ENCODE peak calls at places on chromosomes 4 and X, in seven cellular contexts. I is IMR-90, Z is neural progenitor cell, V is choroid plexus epithelial cell, M is endodermal cell, B is GM12865, S is AG09309. W is an unnamed sample.

GRCh38 chr4:81635747-81636146 is 164.0 kb upstream of the RASGEF1B start:
- DNase-seq in I (no peak), Z (no peak), V (peak), M (no peak), B (peak), S (no peak), W (no peak)

GRCh38 chr4:65670331-65671031 is at the start of gene EPHA5:
- DNase-seq in I (peak), Z (peak), V (peak), M (peak), B (no peak), S (peak), W (peak)

GRCh38 chrX:37873220-37873619 is 25.8 kb upstream of the DYNLT3 start:
- DNase-seq in I (no peak), Z (no peak), V (no peak), M (no peak), B (no peak), S (no peak), W (no peak)

GRCh38 chr4:77310931-77311330 is 153.9 kb downstream of the CCNG2 start:
- DNase-seq in I (no peak), Z (no peak), V (no peak), M (no peak), B (no peak), S (no peak), W (no peak)

GRCh38 chr4:31100551-31100950 is 380.4 kb downstream of the PCDH7 start:
- DNase-seq in I (peak), Z (no peak), V (peak), M (no peak), B (no peak), S (no peak), W (peak)

GRCh38 chrX:54866606-54867005 is 54.0 kb upstream of the TRO start:
- DNase-seq in I (no peak), Z (no peak), V (no peak), M (no peak), B (no peak), S (no peak), W (no peak)

GRCh38 chr4:36064147-36064546 is 180.2 kb downstream of the ARAP2 start:
- DNase-seq in I (no peak), Z (no peak), V (peak), M (peak), B (no peak), S (no peak), W (no peak)

GRCh38 chr4:89739589-89739988 is 97.4 kb downstream of the SNCA start:
- DNase-seq in I (no peak), Z (no peak), V (no peak), M (no peak), B (no peak), S (no peak), W (no peak)

GRCh38 chr4:1737666-1738065 is 16.3 kb downstream of the TACC3 start:
- DNase-seq in I (no peak), Z (no peak), V (no peak), M (no peak), B (no peak), S (no peak), W (no peak)

GRCh38 chr4:52483186-52483585 is 175.9 kb downstream of the USP46 start:
- DNase-seq in I (no peak), Z (no peak), V (no peak), M (no peak), B (no peak), S (no peak), W (no peak)

GRCh38 chr4:33924239-33924638 is 2320.1 kb downstream of the ARAP2 start:
- DNase-seq in I (peak), Z (peak), V (peak), M (peak), B (no peak), S (peak), W (peak)

GRCh38 chrX:155434906-155435743 is 23.3 kb downstream of the F8A3 start:
- DNase-seq in I (no peak), Z (no peak), V (no peak), M (no peak), B (no peak), S (no peak), W (no peak)

GRCh38 chrX:154599531-154599930 is 14.6 kb downstream of the CTAG1A start:
- DNase-seq in I (no peak), Z (no peak), V (no peak), M (no peak), B (no peak), S (no peak), W (no peak)

GRCh38 chr4:16665942-16666586 is 232.4 kb downstream of the LDB2 start:
- DNase-seq in I (no peak), Z (no peak), V (no peak), M (no peak), B (no peak), S (no peak), W (no peak)

GRCh38 chr4:7962609-7963508 is 23.2 kb upstream of the AFAP1 start:
- DNase-seq in I (no peak), Z (no peak), V (no peak), M (no peak), B (no peak), S (no peak), W (no peak)

GRCh38 chr4:168409089-168409801 is 71.0 kb downstream of the DDX60L start:
- DNase-seq in I (peak), Z (no peak), V (peak), M (no peak), B (no peak), S (peak), W (peak)

GRCh38 chr4:15001248-15001824 is 945 bp upstream of the CPEB2 start:
- DNase-seq in I (peak), Z (peak), V (peak), M (peak), B (peak), S (peak), W (peak)

GRCh38 chr4:139556735-139557505 is 901 bp upstream of the SETD7 start:
- DNase-seq in I (no peak), Z (peak), V (no peak), M (peak), B (peak), S (no peak), W (no peak)

GRCh38 chr4:128955751-128956150 is 137.6 kb downstream of the SCLT1 start:
- DNase-seq in I (no peak), Z (no peak), V (no peak), M (no peak), B (no peak), S (no peak), W (no peak)

GRCh38 chrX:53073115-53073581 is 9.0 kb upstream of the TSPYL2 start:
- DNase-seq in I (no peak), Z (peak), V (no peak), M (peak), B (no peak), S (no peak), W (no peak)

GRCh38 chrX:118666521-118666920 is 60.9 kb upstream of the IL13RA1 start:
- DNase-seq in I (peak), Z (no peak), V (peak), M (no peak), B (no peak), S (no peak), W (peak)

GRCh38 chrX:136954930-136955329 is 74.4 kb upstream of the RBMX start:
- DNase-seq in I (peak), Z (peak), V (peak), M (no peak), B (peak), S (peak), W (peak)

GRCh38 chr4:120443111-120443510 is 376.5 kb upstream of the MAD2L1 start:
- DNase-seq in I (no peak), Z (no peak), V (peak), M (no peak), B (no peak), S (no peak), W (peak)

GRCh38 chr4:80948161-80948560 is 82.3 kb upstream of the BMP3 start:
- DNase-seq in I (no peak), Z (no peak), V (no peak), M (no peak), B (no peak), S (peak), W (no peak)

GRCh38 chr4:52407545-52407944 is 251.6 kb downstream of the USP46 start:
- DNase-seq in I (no peak), Z (no peak), V (peak), M (peak), B (no peak), S (no peak), W (no peak)

GRCh38 chr4:183467246-183467645 is 22.8 kb downstream of the CDKN2AIP start:
- DNase-seq in I (no peak), Z (no peak), V (no peak), M (no peak), B (no peak), S (no peak), W (no peak)

GRCh38 chrX:65745992-65746391 is 78.5 kb downstream of the MSN start:
- DNase-seq in I (no peak), Z (no peak), V (peak), M (peak), B (no peak), S (no peak), W (peak)

GRCh38 chrX:108359811-108360602 is 78.2 kb downstream of the COL4A6 start:
- DNase-seq in I (peak), Z (no peak), V (peak), M (no peak), B (no peak), S (no peak), W (peak)

GRCh38 chrX:68894513-68895338 is 65.9 kb downstream of the EFNB1 start:
- DNase-seq in I (peak), Z (peak), V (peak), M (peak), B (no peak), S (no peak), W (peak)

GRCh38 chr4:34972189-34972588 is 1272.1 kb downstream of the ARAP2 start:
- DNase-seq in I (no peak), Z (no peak), V (no peak), M (no peak), B (no peak), S (no peak), W (no peak)

GRCh38 chr4:6795821-6796220 is 13.3 kb downstream of the KIAA0232 start:
- DNase-seq in I (no peak), Z (no peak), V (no peak), M (no peak), B (no peak), S (no peak), W (no peak)

GRCh38 chr4:1794809-1795303 is 1.8 kb downstream of the FGFR3 start:
- DNase-seq in I (no peak), Z (peak), V (no peak), M (no peak), B (no peak), S (no peak), W (no peak)

GRCh38 chr4:13920901-13921300 is 293.4 kb upstream of the BOD1L1 start:
- DNase-seq in I (peak), Z (no peak), V (peak), M (peak), B (no peak), S (peak), W (peak)

DNA sequence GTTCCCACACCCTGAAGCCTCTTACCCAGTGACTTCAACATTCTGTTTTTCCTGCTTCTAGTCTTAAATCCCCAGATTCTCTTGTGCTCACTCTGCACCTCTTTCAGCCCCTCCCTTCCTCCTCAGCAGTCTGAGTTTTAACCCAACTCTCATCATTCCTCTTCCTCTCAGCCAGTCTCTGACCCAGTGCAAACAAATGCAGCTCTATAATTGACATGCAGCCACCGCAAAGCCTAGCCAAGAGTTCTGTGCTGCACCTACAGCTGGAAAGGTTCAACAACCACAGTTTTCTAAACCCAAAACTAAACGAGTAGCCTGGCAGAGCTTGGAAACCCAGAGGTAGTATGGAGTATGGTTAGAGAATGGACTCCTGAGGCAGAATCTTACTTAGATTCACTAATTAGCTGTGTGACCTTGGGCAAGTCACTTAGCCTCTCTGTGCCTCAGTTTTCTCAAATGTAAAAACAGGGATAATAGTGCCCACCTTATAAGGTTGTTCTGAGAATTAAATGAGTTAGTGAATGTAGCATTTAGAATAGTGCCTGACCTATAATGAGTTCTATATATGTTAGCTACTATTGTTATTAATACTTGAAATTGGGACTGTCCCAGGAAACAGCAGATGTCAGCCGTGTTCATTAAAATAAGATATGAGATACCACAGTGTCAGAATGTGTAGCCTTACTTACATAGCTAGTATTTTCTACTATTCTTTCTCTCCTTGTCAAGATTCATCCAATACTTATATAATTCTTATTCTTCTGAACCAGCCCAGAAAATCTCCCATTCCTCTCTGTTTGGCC is 3.5 kb downstream of the TMEM154 start:
- DNase-seq in I (no peak), Z (no peak), V (no peak), M (no peak), B (peak), S (no peak), W (no peak)
- H3K4me3 ChIP-seq in I (no peak), Z (no peak), V (no peak), M (no peak), B (no peak), S (no peak), W (no peak)

DNA sequence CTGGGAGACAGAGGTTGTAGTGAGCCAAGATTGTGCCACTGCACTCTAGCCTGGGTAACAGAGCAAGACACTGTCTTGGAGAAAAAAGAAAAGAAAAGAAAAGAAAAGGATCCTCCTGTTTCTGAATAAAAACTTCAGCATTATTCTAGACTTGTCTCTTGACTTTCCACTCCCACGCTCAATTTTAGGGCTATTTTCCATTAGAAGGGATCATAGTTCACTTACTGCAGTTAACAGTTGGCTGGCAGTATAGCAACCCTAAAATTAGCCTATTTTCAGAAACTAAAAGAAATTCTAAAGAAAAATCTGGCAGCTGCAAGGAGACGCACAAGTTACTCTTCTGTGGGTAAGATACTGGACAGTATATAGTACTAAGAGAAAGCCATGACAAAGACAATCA is 28.1 kb downstream of the THOC2 start:
- DNase-seq in I (no peak), Z (no peak), V (no peak), M (no peak), B (no peak), S (no peak), W (no peak)
- TF ChIP-seq CTCF in I (no peak), Z (no peak), V (no peak), M (no peak), B (no peak), S (no peak), W (no peak)

DNA sequence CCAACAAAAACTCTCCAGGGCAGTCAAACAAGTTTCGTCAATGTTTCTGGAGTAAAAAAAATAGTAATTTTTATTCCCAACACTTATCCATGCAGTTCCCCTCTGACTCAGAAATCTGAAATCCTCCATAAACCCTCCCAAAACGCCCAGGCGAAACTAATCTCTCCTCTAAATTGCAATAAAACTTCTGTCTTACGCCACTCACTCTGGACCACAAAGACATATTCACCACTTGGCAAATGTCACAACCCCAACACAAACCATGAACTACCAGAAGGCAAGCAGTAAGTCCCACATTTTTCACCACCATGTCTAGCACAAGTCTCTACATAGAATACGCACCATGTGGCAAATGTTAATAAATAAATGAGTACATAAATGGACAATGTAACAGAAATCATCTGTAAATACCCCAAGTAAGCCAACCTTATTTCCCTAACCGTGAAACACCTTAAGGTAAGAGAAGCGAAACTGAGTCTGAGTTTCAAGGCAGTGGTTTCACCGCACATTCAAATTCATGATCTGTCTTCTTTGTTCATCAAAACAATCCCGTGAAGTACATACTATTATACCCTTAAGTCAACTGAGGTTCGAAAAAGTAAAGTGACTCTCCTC is 1.6 kb downstream of the PAPSS1 start:
- DNase-seq in I (no peak), Z (no peak), V (no peak), M (no peak), B (peak), S (peak), W (no peak)
- H3K4me3 ChIP-seq in I (peak), Z (peak), V (peak), M (peak), B (peak), S (peak), W (peak)

GRCh38 chr4:73257995-73258667 is 467 bp downstream of the ANKRD17 start:
- DNase-seq in I (peak), Z (no peak), V (peak), M (no peak), B (peak), S (no peak), W (peak)
- TF ChIP-seq CTCF in I (peak), Z (peak), V (no peak), M (peak), B (peak), S (peak), W (no peak)

DNA sequence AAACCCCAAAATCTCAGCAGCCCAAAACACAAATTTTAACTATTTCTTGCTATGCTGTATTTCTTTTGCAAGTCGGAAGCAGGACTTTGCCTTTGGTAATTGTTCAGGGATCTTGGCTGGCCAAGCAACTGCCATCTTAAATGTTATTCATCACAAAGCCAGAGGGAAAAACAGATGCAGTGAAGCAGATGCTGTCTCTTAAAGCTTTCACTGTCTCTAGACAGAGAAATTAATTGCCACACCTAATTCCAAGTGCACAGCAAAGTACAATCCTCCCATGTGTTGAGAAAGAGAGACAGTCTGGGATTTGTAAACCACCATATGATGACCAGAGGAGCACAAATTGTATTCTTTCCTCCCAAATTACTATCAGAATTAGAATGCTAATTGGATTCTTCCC is 30.0 kb upstream of the GALNT7 start:
- DNase-seq in I (no peak), Z (no peak), V (no peak), M (no peak), B (no peak), S (no peak), W (no peak)
- H3K4me3 ChIP-seq in I (no peak), Z (no peak), V (no peak), M (no peak), B (no peak), S (no peak), W (no peak)

GRCh38 chr4:92268642-92269041 is 35.1 kb upstream of the GRID2 start:
- DNase-seq in I (no peak), Z (no peak), V (no peak), M (no peak), B (no peak), S (no peak), W (no peak)

GRCh38 chr4:92266521-92266920 is 37.2 kb upstream of the GRID2 start:
- DNase-seq in I (no peak), Z (no peak), V (no peak), M (no peak), B (no peak), S (no peak), W (no peak)

GRCh38 chr4:92265798-92266197 is 38.0 kb upstream of the GRID2 start:
- DNase-seq in I (no peak), Z (no peak), V (no peak), M (no peak), B (no peak), S (no peak), W (no peak)

GRCh38 chr4:92265066-92265465 is 38.7 kb upstream of the GRID2 start:
- DNase-seq in I (no peak), Z (no peak), V (peak), M (no peak), B (no peak), S (no peak), W (peak)

GRCh38 chr4:92270908-92271307 is 32.9 kb upstream of the GRID2 start:
- DNase-seq in I (no peak), Z (peak), V (peak), M (peak), B (no peak), S (no peak), W (peak)
- TF ChIP-seq CTCF in I (peak), Z (peak), V (peak), M (peak), B (no peak), S (no peak), W (no peak)

GRCh38 chr4:2795558-2796260 is 2.8 kb downstream of the SH3BP2 start:
- DNase-seq in I (no peak), Z (peak), V (no peak), M (peak), B (no peak), S (no peak), W (no peak)
- H3K4me3 ChIP-seq in I (no peak), Z (no peak), V (no peak), M (no peak), B (no peak), S (no peak), W (no peak)